ENCODE peak calls at places on chromosomes 12 and 14, in five cellular contexts. One of them, this sample, is unnamed.

GRCh38 chr14:101010293-101010692 is 106.8 kb upstream of the RTL1 start:
- DNase-seq in fibroblast of lung: no peak
- DNase-seq in astrocyte of the cerebellum: no peak
- DNase-seq in AG04450: no peak
- DNase-seq in thyroid gland: no peak
- DNase-seq in this sample: no peak

GRCh38 chr14:63496837-63497400 is 46.3 kb downstream of the PPP2R5E start:
- DNase-seq in fibroblast of lung: no peak
- DNase-seq in astrocyte of the cerebellum: no peak
- DNase-seq in AG04450: no peak
- DNase-seq in thyroid gland: peak
- DNase-seq in this sample: no peak

GRCh38 chr12:48787791-48788521 is 933 bp downstream of the ADCY6 start:
- DNase-seq in fibroblast of lung: no peak
- DNase-seq in astrocyte of the cerebellum: no peak
- DNase-seq in AG04450: no peak
- DNase-seq in thyroid gland: no peak
- DNase-seq in this sample: no peak

GRCh38 chr12:12717586-12718381 is 616 bp downstream of the CDKN1B start:
- DNase-seq in fibroblast of lung: no peak
- DNase-seq in astrocyte of the cerebellum: no peak
- DNase-seq in AG04450: no peak
- DNase-seq in thyroid gland: peak
- DNase-seq in this sample: no peak

GRCh38 chr14:68633131-68633991 is 159.5 kb downstream of the ZFP36L1 start:
- DNase-seq in fibroblast of lung: peak
- DNase-seq in astrocyte of the cerebellum: no peak
- DNase-seq in AG04450: no peak
- DNase-seq in thyroid gland: peak
- DNase-seq in this sample: peak

GRCh38 chr12:29039013-29039412 is 110.1 kb upstream of the FAR2 start:
- DNase-seq in fibroblast of lung: peak
- DNase-seq in astrocyte of the cerebellum: peak
- DNase-seq in AG04450: peak
- DNase-seq in thyroid gland: no peak
- DNase-seq in this sample: peak

GRCh38 chr14:81826080-81826479 is 292.4 kb upstream of the SEL1L start:
- DNase-seq in fibroblast of lung: no peak
- DNase-seq in astrocyte of the cerebellum: no peak
- DNase-seq in AG04450: no peak
- DNase-seq in thyroid gland: no peak
- DNase-seq in this sample: no peak

GRCh38 chr14:23145794-23146422 is 26.9 kb upstream of the CEBPE start:
- DNase-seq in fibroblast of lung: peak
- DNase-seq in astrocyte of the cerebellum: no peak
- DNase-seq in AG04450: no peak
- DNase-seq in thyroid gland: no peak
- DNase-seq in this sample: no peak

GRCh38 chr14:53888535-53889386 is 67.9 kb downstream of the BMP4 start:
- DNase-seq in fibroblast of lung: no peak
- DNase-seq in astrocyte of the cerebellum: no peak
- DNase-seq in AG04450: no peak
- DNase-seq in thyroid gland: no peak
- DNase-seq in this sample: no peak

GRCh38 chr12:8692573-8692972 is 5.2 kb upstream of the RIMKLB start:
- DNase-seq in fibroblast of lung: peak
- DNase-seq in astrocyte of the cerebellum: no peak
- DNase-seq in AG04450: no peak
- DNase-seq in thyroid gland: peak
- DNase-seq in this sample: no peak

GRCh38 chr12:89825591-89826449 is 117.2 kb upstream of the ATP2B1 start:
- DNase-seq in fibroblast of lung: peak
- DNase-seq in astrocyte of the cerebellum: peak
- DNase-seq in AG04450: no peak
- DNase-seq in thyroid gland: no peak
- DNase-seq in this sample: no peak

GRCh38 chr12:71492604-71493003 is 53.0 kb downstream of the LGR5 start:
- DNase-seq in fibroblast of lung: no peak
- DNase-seq in astrocyte of the cerebellum: no peak
- DNase-seq in AG04450: no peak
- DNase-seq in thyroid gland: no peak
- DNase-seq in this sample: no peak

GRCh38 chr12:47346251-47347019 is 266.7 kb upstream of the AMIGO2 start:
- DNase-seq in fibroblast of lung: no peak
- DNase-seq in astrocyte of the cerebellum: no peak
- DNase-seq in AG04450: no peak
- DNase-seq in thyroid gland: no peak
- DNase-seq in this sample: no peak

GRCh38 chr12:26198742-26199141 is 3.4 kb downstream of the SSPN start:
- DNase-seq in fibroblast of lung: peak
- DNase-seq in astrocyte of the cerebellum: no peak
- DNase-seq in AG04450: no peak
- DNase-seq in thyroid gland: no peak
- DNase-seq in this sample: peak

GRCh38 chr14:79649856-79650255 is 561.4 kb downstream of the DIO2 start:
- DNase-seq in fibroblast of lung: no peak
- DNase-seq in astrocyte of the cerebellum: no peak
- DNase-seq in AG04450: no peak
- DNase-seq in thyroid gland: no peak
- DNase-seq in this sample: no peak

GRCh38 chr14:103314496-103315277 is 19.4 kb upstream of the EIF5 start:
- DNase-seq in fibroblast of lung: no peak
- DNase-seq in astrocyte of the cerebellum: no peak
- DNase-seq in AG04450: no peak
- DNase-seq in thyroid gland: peak
- DNase-seq in this sample: no peak

GRCh38 chr14:61609143-61609851 is 86.0 kb upstream of the HIF1A start:
- DNase-seq in fibroblast of lung: peak
- DNase-seq in astrocyte of the cerebellum: no peak
- DNase-seq in AG04450: no peak
- DNase-seq in thyroid gland: peak
- DNase-seq in this sample: no peak

GRCh38 chr12:643478-644292 is 19.6 kb downstream of the NINJ2 start:
- DNase-seq in fibroblast of lung: no peak
- DNase-seq in astrocyte of the cerebellum: no peak
- DNase-seq in AG04450: no peak
- DNase-seq in thyroid gland: no peak
- DNase-seq in this sample: no peak

GRCh38 chr14:61174395-61175386 is 106.4 kb downstream of the TMEM30B start:
- DNase-seq in fibroblast of lung: peak
- DNase-seq in astrocyte of the cerebellum: no peak
- DNase-seq in AG04450: no peak
- DNase-seq in thyroid gland: no peak
- DNase-seq in this sample: peak

GRCh38 chr12:52692253-52692652 is 11.1 kb downstream of the KRT77 start:
- DNase-seq in fibroblast of lung: no peak
- DNase-seq in astrocyte of the cerebellum: no peak
- DNase-seq in AG04450: no peak
- DNase-seq in thyroid gland: no peak
- DNase-seq in this sample: no peak

GRCh38 chr14:59187802-59188460 is 536 bp upstream of the DAAM1 start:
- DNase-seq in fibroblast of lung: no peak
- DNase-seq in astrocyte of the cerebellum: no peak
- DNase-seq in AG04450: no peak
- DNase-seq in thyroid gland: peak
- DNase-seq in this sample: no peak

GRCh38 chr14:89481167-89481566 is 64.1 kb upstream of the FOXN3 start:
- DNase-seq in fibroblast of lung: no peak
- DNase-seq in astrocyte of the cerebellum: no peak
- DNase-seq in AG04450: no peak
- DNase-seq in thyroid gland: peak
- DNase-seq in this sample: no peak

GRCh38 chr12:56158926-56159461 is 835 bp downstream of the MYL6 start:
- DNase-seq in fibroblast of lung: peak
- DNase-seq in astrocyte of the cerebellum: peak
- DNase-seq in AG04450: peak
- DNase-seq in thyroid gland: peak
- DNase-seq in this sample: peak

GRCh38 chr12:120110550-120111501 is 5.7 kb downstream of the RAB35 start:
- DNase-seq in fibroblast of lung: no peak
- DNase-seq in astrocyte of the cerebellum: no peak
- DNase-seq in AG04450: no peak
- DNase-seq in thyroid gland: no peak
- DNase-seq in this sample: no peak

GRCh38 chr14:99755068-99755405 is 38.2 kb upstream of the EML1 start:
- DNase-seq in fibroblast of lung: no peak
- DNase-seq in astrocyte of the cerebellum: no peak
- DNase-seq in AG04450: no peak
- DNase-seq in thyroid gland: no peak
- DNase-seq in this sample: no peak

GRCh38 chr12:104693493-104693892 is 236.7 kb downstream of the CHST11 start:
- DNase-seq in fibroblast of lung: no peak
- DNase-seq in astrocyte of the cerebellum: no peak
- DNase-seq in AG04450: no peak
- DNase-seq in thyroid gland: no peak
- DNase-seq in this sample: no peak

GRCh38 chr12:49954863-49955830 is 4.6 kb downstream of the AQP2 start:
- DNase-seq in fibroblast of lung: no peak
- DNase-seq in astrocyte of the cerebellum: no peak
- DNase-seq in AG04450: no peak
- DNase-seq in thyroid gland: no peak
- DNase-seq in this sample: no peak

GRCh38 chr12:5186715-5187114 is 143.0 kb downstream of the KCNA5 start:
- DNase-seq in fibroblast of lung: no peak
- DNase-seq in astrocyte of the cerebellum: no peak
- DNase-seq in AG04450: no peak
- DNase-seq in thyroid gland: no peak
- DNase-seq in this sample: no peak

GRCh38 chr12:27555928-27556778 is 32.1 kb downstream of the PPFIBP1 start:
- DNase-seq in fibroblast of lung: peak
- DNase-seq in astrocyte of the cerebellum: peak
- DNase-seq in AG04450: no peak
- DNase-seq in thyroid gland: no peak
- DNase-seq in this sample: no peak
- H3K4me3 ChIP-seq in fibroblast of lung: no peak
- H3K4me3 ChIP-seq in astrocyte of the cerebellum: no peak
- H3K4me3 ChIP-seq in AG04450: no peak
- H3K4me3 ChIP-seq in thyroid gland: no peak
- H3K4me3 ChIP-seq in this sample: no peak

DNA sequence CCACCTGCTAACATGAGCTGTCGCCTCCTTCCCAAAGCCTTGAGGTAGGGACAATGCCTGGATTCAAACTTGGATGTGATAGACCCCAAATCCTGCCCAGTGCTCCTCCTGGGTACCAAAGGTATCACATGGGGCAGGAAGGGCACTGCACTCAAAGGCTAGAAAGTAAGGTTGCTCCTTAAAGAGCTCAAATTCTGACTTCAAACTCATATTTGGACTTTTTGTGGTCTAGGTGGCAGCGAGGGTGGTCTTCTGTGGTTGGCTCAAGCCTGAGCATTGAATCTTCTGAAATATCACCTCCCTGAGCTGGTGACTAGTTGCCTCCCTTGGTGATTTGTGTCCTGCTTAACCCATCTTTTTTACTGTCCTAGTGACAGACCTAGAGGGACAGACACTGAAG is 8.3 kb upstream of the RNASE4 start:
- DNase-seq in fibroblast of lung: no peak
- DNase-seq in astrocyte of the cerebellum: no peak
- DNase-seq in AG04450: no peak
- DNase-seq in thyroid gland: no peak
- DNase-seq in this sample: no peak
- H3K4me3 ChIP-seq in fibroblast of lung: no peak
- H3K4me3 ChIP-seq in astrocyte of the cerebellum: no peak
- H3K4me3 ChIP-seq in AG04450: no peak
- H3K4me3 ChIP-seq in thyroid gland: no peak
- H3K4me3 ChIP-seq in this sample: no peak

GRCh38 chr14:77455966-77456640 is 1.3 kb downstream of the VIPAS39 start:
- DNase-seq in fibroblast of lung: no peak
- DNase-seq in astrocyte of the cerebellum: no peak
- DNase-seq in AG04450: no peak
- DNase-seq in thyroid gland: no peak
- DNase-seq in this sample: no peak
- H3K4me3 ChIP-seq in fibroblast of lung: peak
- H3K4me3 ChIP-seq in astrocyte of the cerebellum: peak
- H3K4me3 ChIP-seq in AG04450: peak
- H3K4me3 ChIP-seq in thyroid gland: no peak
- H3K4me3 ChIP-seq in this sample: no peak

GRCh38 chr14:76133103-76133502 is 18.6 kb upstream of the GPATCH2L start:
- DNase-seq in fibroblast of lung: peak
- DNase-seq in astrocyte of the cerebellum: peak
- DNase-seq in AG04450: no peak
- DNase-seq in thyroid gland: peak
- DNase-seq in this sample: no peak
- H3K4me3 ChIP-seq in fibroblast of lung: no peak
- H3K4me3 ChIP-seq in astrocyte of the cerebellum: no peak
- H3K4me3 ChIP-seq in AG04450: no peak
- H3K4me3 ChIP-seq in thyroid gland: no peak
- H3K4me3 ChIP-seq in this sample: no peak

GRCh38 chr14:24189059-24189375 is 401 bp upstream of the IPO4 start:
- DNase-seq in fibroblast of lung: no peak
- DNase-seq in astrocyte of the cerebellum: no peak
- DNase-seq in AG04450: no peak
- DNase-seq in thyroid gland: no peak
- DNase-seq in this sample: no peak
- H3K4me3 ChIP-seq in fibroblast of lung: no peak
- H3K4me3 ChIP-seq in astrocyte of the cerebellum: peak
- H3K4me3 ChIP-seq in AG04450: peak
- H3K4me3 ChIP-seq in thyroid gland: no peak
- H3K4me3 ChIP-seq in this sample: peak

GRCh38 chr12:6460751-6461371 is 9.0 kb downstream of the TAPBPL start:
- DNase-seq in fibroblast of lung: no peak
- DNase-seq in astrocyte of the cerebellum: no peak
- DNase-seq in AG04450: no peak
- DNase-seq in thyroid gland: no peak
- DNase-seq in this sample: no peak
- H3K4me3 ChIP-seq in fibroblast of lung: no peak
- H3K4me3 ChIP-seq in astrocyte of the cerebellum: no peak
- H3K4me3 ChIP-seq in AG04450: no peak
- H3K4me3 ChIP-seq in thyroid gland: no peak
- H3K4me3 ChIP-seq in this sample: no peak

DNA sequence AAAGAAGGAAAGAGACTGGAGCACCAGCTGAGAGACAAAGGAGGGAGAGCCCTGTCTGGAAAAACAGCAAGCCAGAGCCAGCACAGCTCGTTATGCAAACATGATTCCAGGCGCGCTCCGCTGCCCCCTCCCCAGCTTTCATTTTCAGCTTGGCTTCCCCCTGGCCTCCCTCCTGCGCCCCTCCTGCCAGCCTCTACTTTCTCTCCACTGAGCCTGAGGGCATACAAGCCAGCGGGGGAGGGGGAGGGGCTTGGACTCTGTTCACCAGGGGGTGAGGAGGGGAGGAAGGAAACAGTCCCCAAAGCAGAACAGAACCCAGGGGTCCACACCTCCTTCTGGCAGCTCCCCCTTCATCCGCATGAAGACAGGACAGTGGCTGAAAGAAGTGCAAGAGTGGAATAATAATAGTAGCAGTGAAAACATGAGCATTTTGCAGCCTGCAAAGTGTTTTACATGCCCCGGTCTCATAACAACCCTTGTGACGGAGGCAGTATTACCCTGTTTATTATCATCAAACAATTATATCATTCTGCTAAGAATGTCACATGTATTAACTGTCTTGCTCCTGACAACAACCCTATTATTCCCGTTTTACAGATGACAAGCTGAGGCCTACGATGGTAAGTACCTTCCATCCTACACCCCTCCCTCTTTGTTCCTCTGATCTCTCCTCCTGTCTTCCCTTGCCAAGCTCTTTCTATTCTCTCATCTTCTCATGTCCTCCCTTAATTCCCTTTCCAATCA is 24.2 kb downstream of the SMUG1 start:
- DNase-seq in fibroblast of lung: no peak
- DNase-seq in astrocyte of the cerebellum: no peak
- DNase-seq in AG04450: no peak
- DNase-seq in thyroid gland: peak
- DNase-seq in this sample: no peak
- H3K4me3 ChIP-seq in fibroblast of lung: no peak
- H3K4me3 ChIP-seq in astrocyte of the cerebellum: no peak
- H3K4me3 ChIP-seq in AG04450: no peak
- H3K4me3 ChIP-seq in thyroid gland: no peak
- H3K4me3 ChIP-seq in this sample: no peak

GRCh38 chr12:64672925-64673409 is 62.7 kb downstream of the RASSF3 start:
- DNase-seq in fibroblast of lung: peak
- DNase-seq in astrocyte of the cerebellum: no peak
- DNase-seq in AG04450: no peak
- DNase-seq in thyroid gland: peak
- DNase-seq in this sample: no peak
- H3K4me3 ChIP-seq in fibroblast of lung: no peak
- H3K4me3 ChIP-seq in astrocyte of the cerebellum: no peak
- H3K4me3 ChIP-seq in AG04450: no peak
- H3K4me3 ChIP-seq in thyroid gland: no peak
- H3K4me3 ChIP-seq in this sample: no peak

This sample was measured in skeletal muscle cell.